ENCODE peak calls at places on chromosomes 7 and 10, in six cellular contexts. E is kidney epithelial cell, M is neuronal stem cell, Q is fibroblast of the aortic adventitia, J is cardiac fibroblast, W is endodermal cell. S is an unnamed sample.

GRCh38 chr10:70928140-70928539 is 39.8 kb upstream of the PCBD1 start:
- DNase-seq in E (no peak), W (no peak), M (no peak), J (no peak), Q (peak), S (no peak)

GRCh38 chr7:116259821-116260440 is 49.6 kb downstream of the TES start:
- DNase-seq in W (no peak), E (peak), Q (peak), J (peak), M (no peak), S (peak)

GRCh38 chr7:121313220-121313792 is 15.5 kb upstream of the WNT16 start:
- DNase-seq in W (no peak), M (no peak), Q (no peak), J (no peak), E (no peak), S (no peak)

GRCh38 chr7:7505936-7506335 is 29.7 kb downstream of the COL28A1 start:
- DNase-seq in W (no peak), M (no peak), Q (peak), J (peak), E (no peak), S (no peak)

GRCh38 chr7:101586971-101587370 is 42.1 kb downstream of the MYL10 start:
- DNase-seq in Q (no peak), J (no peak), W (no peak), M (no peak), E (no peak), S (no peak)

GRCh38 chr7:28608766-28609165 is 196.4 kb downstream of the CREB5 start:
- DNase-seq in Q (peak), J (peak), M (no peak), E (no peak), W (no peak), S (no peak)

GRCh38 chr10:110337401-110337800 is 32.7 kb upstream of the SMNDC1 start:
- DNase-seq in M (no peak), E (no peak), Q (no peak), W (no peak), J (no peak), S (no peak)

GRCh38 chr10:79047875-79048638 is 20.7 kb upstream of the ZMIZ1 start:
- DNase-seq in J (no peak), M (no peak), E (no peak), W (peak), Q (no peak), S (no peak)

GRCh38 chr7:25727446-25727845 is 424.6 kb upstream of the NFE2L3 start:
- DNase-seq in M (no peak), E (no peak), W (no peak), Q (no peak), J (no peak), S (no peak)

GRCh38 chr10:29142516-29143314 is 146.2 kb upstream of the LYZL1 start:
- DNase-seq in Q (no peak), W (peak), M (no peak), J (no peak), E (no peak), S (no peak)
- H3K4me3 ChIP-seq in Q (no peak), W (no peak), M (no peak), J (no peak), E (no peak), S (no peak)

DNA sequence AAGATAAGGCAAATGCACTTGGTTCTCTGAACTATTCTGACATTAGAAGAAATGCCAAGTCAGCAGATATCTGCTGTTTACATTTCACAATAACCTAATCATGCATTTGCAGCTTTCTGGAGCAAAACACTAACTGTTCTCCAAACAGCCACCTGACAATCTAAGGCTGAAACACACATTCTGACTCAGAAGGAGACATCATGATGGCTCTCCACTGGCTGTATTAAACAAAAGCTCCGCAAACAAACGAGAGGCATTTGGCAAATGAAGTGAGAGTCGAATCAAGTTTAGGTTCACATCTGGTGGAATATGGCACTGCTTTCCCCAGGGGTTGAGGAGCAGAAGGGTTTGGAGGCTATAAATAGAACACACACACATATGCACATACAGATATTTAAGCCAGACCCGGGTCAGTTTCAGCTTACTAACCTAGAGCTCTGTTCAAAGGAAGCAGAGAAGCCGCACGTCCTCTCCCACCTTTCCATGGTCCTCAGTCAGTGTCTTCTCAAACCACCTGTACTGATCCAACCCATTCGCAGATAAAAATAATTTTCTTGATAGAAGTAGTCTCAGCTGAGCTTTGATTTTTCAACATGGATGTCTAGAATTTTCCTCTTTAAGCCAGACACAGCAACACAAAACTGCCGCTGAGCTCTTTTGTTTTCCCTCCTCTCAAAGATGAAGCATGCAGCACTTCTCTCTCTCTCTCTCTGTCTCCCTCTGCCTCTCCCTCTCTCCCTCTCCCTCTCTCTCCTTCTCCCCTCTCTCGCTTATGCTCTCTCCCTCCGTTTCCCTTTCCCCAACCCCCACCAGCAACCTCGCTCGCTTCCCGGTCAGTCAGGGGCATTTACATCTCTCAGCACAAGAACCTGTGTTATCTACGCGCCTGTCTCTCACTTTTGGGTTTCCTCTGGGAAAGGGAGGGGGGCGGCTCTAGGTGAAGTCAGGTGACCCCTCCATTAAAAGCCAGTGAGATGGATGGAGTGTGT is 682.8 kb downstream of the MAGI2 start:
- DNase-seq in J (peak), Q (peak), E (no peak), M (no peak), W (peak), S (peak)
- H3K4me3 ChIP-seq in J (no peak), Q (peak), E (peak), M (peak), W (peak), S (peak)

GRCh38 chr7:63925626-63926460 is 72.8 kb upstream of the ZNF722 start:
- DNase-seq in Q (no peak), W (no peak), M (no peak), J (peak), E (no peak), S (no peak)
- H3K4me3 ChIP-seq in Q (no peak), W (no peak), M (peak), J (no peak), E (no peak), S (no peak)

GRCh38 chr7:2710256-2710655 is 22.3 kb downstream of the AMZ1 start:
- DNase-seq in M (no peak), Q (no peak), J (no peak), W (no peak), E (no peak), S (no peak)
- H3K4me3 ChIP-seq in M (no peak), Q (no peak), J (no peak), W (no peak), E (no peak), S (no peak)

S was measured in astrocyte of the spinal cord.